ENCODE peak calls at places on chromosomes 1 and 21, in six cellular contexts. One of them, this sample, is unnamed. For H3K4me1, the result is how much of the 10 kb centered on the place peaks cover.

GRCh38 chr1:40039757-40040510 is 595 bp upstream of the CAP1 start:
- DNase-seq in keratinocyte: no peak
- DNase-seq in colonic mucosa: peak
- DNase-seq in fibroblast of lung: peak
- DNase-seq in esophagus squamous epithelium: peak
- DNase-seq in heart right ventricle: peak
- DNase-seq in this sample: peak

GRCh38 chr1:161402446-161402845 is 34.8 kb upstream of the CFAP126 start:
- DNase-seq in heart right ventricle: no peak
- DNase-seq in colonic mucosa: no peak
- DNase-seq in keratinocyte: no peak
- DNase-seq in fibroblast of lung: no peak
- DNase-seq in esophagus squamous epithelium: no peak
- DNase-seq in this sample: no peak

GRCh38 chr1:153428073-153428638 is 11.8 kb downstream of the S100A7A start:
- DNase-seq in keratinocyte: no peak
- DNase-seq in colonic mucosa: no peak
- DNase-seq in fibroblast of lung: no peak
- DNase-seq in heart right ventricle: no peak
- DNase-seq in esophagus squamous epithelium: no peak
- DNase-seq in this sample: no peak

GRCh38 chr1:171420810-171421209 is 64.5 kb upstream of the PRRC2C start:
- DNase-seq in colonic mucosa: no peak
- DNase-seq in esophagus squamous epithelium: no peak
- DNase-seq in heart right ventricle: no peak
- DNase-seq in keratinocyte: no peak
- DNase-seq in fibroblast of lung: peak
- DNase-seq in this sample: no peak

GRCh38 chr1:4585705-4586104 is 68.7 kb upstream of the AJAP1 start:
- DNase-seq in heart right ventricle: no peak
- DNase-seq in fibroblast of lung: no peak
- DNase-seq in colonic mucosa: no peak
- DNase-seq in esophagus squamous epithelium: no peak
- DNase-seq in keratinocyte: no peak
- DNase-seq in this sample: no peak

GRCh38 chr1:32889731-32890278 is 3.5 kb downstream of the HPCA start:
- DNase-seq in heart right ventricle: no peak
- DNase-seq in esophagus squamous epithelium: no peak
- DNase-seq in keratinocyte: no peak
- DNase-seq in colonic mucosa: no peak
- DNase-seq in fibroblast of lung: no peak
- DNase-seq in this sample: no peak

GRCh38 chr1:21946836-21947587 is 9.9 kb upstream of the HSPG2 start:
- DNase-seq in colonic mucosa: no peak
- DNase-seq in fibroblast of lung: no peak
- DNase-seq in keratinocyte: no peak
- DNase-seq in esophagus squamous epithelium: no peak
- DNase-seq in heart right ventricle: peak
- DNase-seq in this sample: no peak

GRCh38 chr1:99496067-99496466 is 149.8 kb upstream of the PALMD start:
- DNase-seq in heart right ventricle: no peak
- DNase-seq in fibroblast of lung: no peak
- DNase-seq in esophagus squamous epithelium: no peak
- DNase-seq in colonic mucosa: no peak
- DNase-seq in keratinocyte: no peak
- DNase-seq in this sample: no peak

GRCh38 chr1:53766766-53767409 is 27.9 kb upstream of the GLIS1 start:
- DNase-seq in heart right ventricle: no peak
- DNase-seq in keratinocyte: no peak
- DNase-seq in esophagus squamous epithelium: no peak
- DNase-seq in fibroblast of lung: peak
- DNase-seq in colonic mucosa: no peak
- DNase-seq in this sample: no peak

GRCh38 chr1:180994262-180994661 is 28.4 kb downstream of the STX6 start:
- DNase-seq in colonic mucosa: no peak
- DNase-seq in keratinocyte: no peak
- DNase-seq in heart right ventricle: no peak
- DNase-seq in fibroblast of lung: no peak
- DNase-seq in esophagus squamous epithelium: no peak
- DNase-seq in this sample: no peak

GRCh38 chr21:29697555-29698193 is 242.1 kb downstream of the GRIK1 start:
- DNase-seq in fibroblast of lung: peak
- DNase-seq in colonic mucosa: no peak
- DNase-seq in heart right ventricle: no peak
- DNase-seq in keratinocyte: no peak
- DNase-seq in esophagus squamous epithelium: no peak
- DNase-seq in this sample: no peak

GRCh38 chr21:32705139-32705538 is 22.7 kb downstream of the SYNJ1 start:
- DNase-seq in esophagus squamous epithelium: no peak
- DNase-seq in colonic mucosa: no peak
- DNase-seq in fibroblast of lung: peak
- DNase-seq in heart right ventricle: no peak
- DNase-seq in keratinocyte: no peak
- DNase-seq in this sample: no peak

GRCh38 chr1:233790662-233791371 is 113.7 kb upstream of the SLC35F3 start:
- DNase-seq in colonic mucosa: peak
- DNase-seq in fibroblast of lung: peak
- DNase-seq in keratinocyte: peak
- DNase-seq in esophagus squamous epithelium: no peak
- DNase-seq in heart right ventricle: no peak
- DNase-seq in this sample: no peak

GRCh38 chr21:26840206-26840605 is 5.0 kb downstream of the ADAMTS1 start:
- DNase-seq in esophagus squamous epithelium: no peak
- DNase-seq in keratinocyte: no peak
- DNase-seq in fibroblast of lung: no peak
- DNase-seq in colonic mucosa: no peak
- DNase-seq in heart right ventricle: no peak
- DNase-seq in this sample: no peak

GRCh38 chr1:180672505-180672904 is 40.7 kb downstream of the XPR1 start:
- DNase-seq in keratinocyte: no peak
- DNase-seq in esophagus squamous epithelium: no peak
- DNase-seq in fibroblast of lung: no peak
- DNase-seq in heart right ventricle: no peak
- DNase-seq in colonic mucosa: no peak
- DNase-seq in this sample: no peak

GRCh38 chr1:199688133-199688676 is 339.3 kb upstream of the NR5A2 start:
- DNase-seq in heart right ventricle: no peak
- DNase-seq in esophagus squamous epithelium: no peak
- DNase-seq in keratinocyte: no peak
- DNase-seq in fibroblast of lung: peak
- DNase-seq in colonic mucosa: no peak
- DNase-seq in this sample: no peak

GRCh38 chr1:199687321-199687720 is 340.2 kb upstream of the NR5A2 start:
- DNase-seq in keratinocyte: no peak
- DNase-seq in heart right ventricle: no peak
- DNase-seq in colonic mucosa: no peak
- DNase-seq in esophagus squamous epithelium: no peak
- DNase-seq in fibroblast of lung: peak
- DNase-seq in this sample: no peak

GRCh38 chr1:199682081-199682480 is 345.4 kb upstream of the NR5A2 start:
- DNase-seq in esophagus squamous epithelium: no peak
- DNase-seq in heart right ventricle: no peak
- DNase-seq in colonic mucosa: no peak
- DNase-seq in keratinocyte: no peak
- DNase-seq in fibroblast of lung: no peak
- DNase-seq in this sample: no peak

GRCh38 chr1:199685369-199685768 is 342.1 kb upstream of the NR5A2 start:
- DNase-seq in fibroblast of lung: peak
- DNase-seq in esophagus squamous epithelium: no peak
- DNase-seq in heart right ventricle: no peak
- DNase-seq in colonic mucosa: no peak
- DNase-seq in keratinocyte: no peak
- DNase-seq in this sample: no peak

DNA sequence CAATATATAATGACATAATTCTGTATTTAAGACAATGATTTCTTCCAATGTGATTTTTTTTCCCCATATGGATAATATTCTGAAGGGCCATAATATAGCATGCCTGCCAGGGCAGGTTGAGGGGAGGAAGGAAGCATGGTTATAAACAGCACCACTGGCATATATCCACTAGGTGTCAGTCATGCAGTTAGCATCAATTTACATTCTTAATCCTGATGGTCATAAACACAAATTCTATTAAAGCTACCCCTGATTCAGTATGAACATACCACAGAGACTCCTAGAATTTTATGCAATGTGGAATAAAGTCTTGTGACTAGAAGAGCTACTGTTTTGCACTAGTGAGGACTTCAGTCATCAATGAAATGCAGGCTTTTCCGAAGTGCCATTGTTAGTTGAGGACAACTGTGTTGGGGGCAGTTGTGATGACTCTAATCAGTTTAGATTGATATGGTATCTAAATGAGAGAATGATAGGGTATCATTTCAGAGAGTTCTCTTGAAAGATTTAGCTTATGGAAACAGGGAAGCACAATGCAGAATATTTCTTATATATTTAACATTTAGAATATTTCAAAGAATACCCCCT is 342.7 kb upstream of the NR5A2 start:
- DNase-seq in fibroblast of lung: peak
- DNase-seq in colonic mucosa: peak
- DNase-seq in heart right ventricle: no peak
- DNase-seq in keratinocyte: no peak
- DNase-seq in esophagus squamous epithelium: no peak
- DNase-seq in this sample: no peak
- TF ChIP-seq CTCF in fibroblast of lung: peak
- TF ChIP-seq CTCF in colonic mucosa: peak
- TF ChIP-seq CTCF in heart right ventricle: peak
- TF ChIP-seq CTCF in keratinocyte: peak
- TF ChIP-seq CTCF in esophagus squamous epithelium: peak
- TF ChIP-seq CTCF in this sample: peak

GRCh38 chr1:26285366-26286063 is 5.6 kb downstream of the SH3BGRL3 start:
- DNase-seq in keratinocyte: no peak
- DNase-seq in heart right ventricle: no peak
- DNase-seq in colonic mucosa: peak
- DNase-seq in fibroblast of lung: no peak
- DNase-seq in esophagus squamous epithelium: no peak
- DNase-seq in this sample: no peak
- H3K4me1 ChIP-seq in keratinocyte: under half
- H3K4me1 ChIP-seq in heart right ventricle: under half
- H3K4me1 ChIP-seq in colonic mucosa: under half
- H3K4me1 ChIP-seq in fibroblast of lung: under half
- H3K4me1 ChIP-seq in esophagus squamous epithelium: under half
- H3K4me1 ChIP-seq in this sample: under half

GRCh38 chr1:116546354-116546977 is 24.4 kb downstream of the CD58 start:
- DNase-seq in esophagus squamous epithelium: no peak
- DNase-seq in heart right ventricle: no peak
- DNase-seq in colonic mucosa: no peak
- DNase-seq in fibroblast of lung: no peak
- DNase-seq in keratinocyte: no peak
- DNase-seq in this sample: no peak
- H3K27ac ChIP-seq in esophagus squamous epithelium: no peak
- H3K27ac ChIP-seq in heart right ventricle: no peak
- H3K27ac ChIP-seq in colonic mucosa: no peak
- H3K27ac ChIP-seq in fibroblast of lung: no peak
- H3K27ac ChIP-seq in keratinocyte: no peak
- H3K27ac ChIP-seq in this sample: no peak

GRCh38 chr1:240946926-240947325 is 335.0 kb upstream of the GREM2 start:
- DNase-seq in heart right ventricle: no peak
- DNase-seq in fibroblast of lung: peak
- DNase-seq in esophagus squamous epithelium: no peak
- DNase-seq in colonic mucosa: peak
- DNase-seq in keratinocyte: no peak
- DNase-seq in this sample: no peak
- TF ChIP-seq CTCF in heart right ventricle: peak
- TF ChIP-seq CTCF in fibroblast of lung: peak
- TF ChIP-seq CTCF in esophagus squamous epithelium: no peak
- TF ChIP-seq CTCF in colonic mucosa: peak
- TF ChIP-seq CTCF in keratinocyte: peak
- TF ChIP-seq CTCF in this sample: no peak

This sample was measured in thoracic aorta.